ENCODE peak calls at places on chromosomes 11 and 22, in four cellular contexts. T is IMR-90, G is mesendoderm, J is H1. B is an unnamed sample.

GRCh38 chr11:65788801-65789200 is 1.9 kb downstream of the OVOL1 start:
- DNase-seq in T (no peak), G (no peak), J (no peak), B (peak; percentile 27)

GRCh38 chr11:130522284-130522961 is 74.0 kb downstream of the ADAMTS15 start:
- DNase-seq in T (peak; percentile 97), G (peak; percentile 98), J (no peak), B (peak; percentile 92)

GRCh38 chr11:37320921-37321320 is 722.9 kb upstream of the RAG2 start:
- DNase-seq in T (no peak), G (no peak), J (no peak), B (no peak)

GRCh38 chr11:78377625-78378418 is 39.8 kb downstream of the GAB2 start:
- DNase-seq in T (no peak), G (no peak), J (no peak), B (no peak)

GRCh38 chr22:32904044-32904443 is 102.5 kb downstream of the TIMP3 start:
- DNase-seq in T (peak; percentile 35), G (peak; percentile 76), J (no peak), B (peak; percentile 55)

GRCh38 chr22:26885441-26886261 is 228.3 kb downstream of the MIAT start:
- DNase-seq in T (no peak), G (no peak), J (no peak), B (no peak)

GRCh38 chr11:10514210-10514609 is 26.8 kb downstream of the RNF141 start:
- DNase-seq in T (peak; percentile 49), G (no peak), J (no peak), B (no peak)

GRCh38 chr11:119338318-119338890 is 2.3 kb downstream of the C1QTNF5 start:
- DNase-seq in T (no peak), G (peak; percentile 92), J (no peak), B (peak; percentile 89)

GRCh38 chr22:21735198-21736083 is at the start of gene YPEL1:
- DNase-seq in T (peak; percentile 95), G (peak; percentile 98), J (peak; percentile 86), B (peak; percentile 99)

GRCh38 chr11:106275151-106275550 is 197.7 kb downstream of the AASDHPPT start:
- DNase-seq in T (no peak), G (no peak), J (no peak), B (no peak)

GRCh38 chr11:116503216-116504160 is 269.3 kb downstream of the BUD13 start:
- DNase-seq in T (no peak), G (no peak), J (no peak), B (no peak)

GRCh38 chr11:71252782-71253730 is 679 bp upstream of the SHANK2 start:
- DNase-seq in T (peak; percentile 68), G (peak; percentile 74), J (no peak), B (peak; percentile 64)

GRCh38 chr11:77140231-77140959 is 12.3 kb downstream of the MYO7A start:
- DNase-seq in T (peak; percentile 47), G (peak; percentile 81), J (peak; percentile 9), B (peak; percentile 74)

GRCh38 chr11:27963370-27963769 is 144.6 kb downstream of the KIF18A start:
- DNase-seq in T (no peak), G (no peak), J (no peak), B (no peak)

GRCh38 chr22:43745783-43746356 is 66.2 kb downstream of the EFCAB6 start:
- DNase-seq in T (no peak), G (no peak), J (no peak), B (no peak)

GRCh38 chr22:44329179-44329796 is 16.5 kb upstream of the SHISAL1 start:
- DNase-seq in T (peak; percentile 27), G (no peak), J (no peak), B (no peak)

DNA sequence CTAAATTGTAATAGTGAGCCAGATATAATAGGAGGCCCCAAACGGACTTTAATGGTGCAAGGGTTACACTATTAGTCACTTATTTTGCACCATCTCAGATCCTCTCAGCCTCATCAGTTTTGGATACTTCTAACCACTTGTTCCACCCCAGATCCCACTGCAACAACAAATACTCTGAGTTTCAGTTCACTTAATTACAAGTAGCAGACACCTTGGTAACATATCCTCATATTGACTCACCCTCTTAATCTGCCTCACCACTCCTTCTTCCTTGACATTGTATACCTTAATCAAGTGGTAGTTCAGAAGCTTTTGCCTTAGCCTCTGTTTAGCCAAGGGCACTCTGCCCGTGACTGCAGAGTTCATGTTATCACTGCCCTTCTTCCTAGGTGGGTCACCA is 256.1 kb upstream of the UBASH3B start:
- DNase-seq in T (no peak), G (no peak), J (no peak), B (no peak)
- H2BK120ac ChIP-seq in T (no peak overlapping the region), G (no peak overlapping the region), J (no peak overlapping the region), B (no peak overlapping the region)

GRCh38 chr11:47591764-47592163 is 2.4 kb downstream of the C1QTNF4 start:
- DNase-seq in T (no peak), G (peak; percentile 36), J (no peak), B (no peak)
- H4K5ac ChIP-seq in T (no peak overlapping the region), G (no peak overlapping the region), J (no peak overlapping the region), B (no peak overlapping the region)

GRCh38 chr11:86219291-86220193 is 25.0 kb upstream of the EED start:
- DNase-seq in T (no peak), G (no peak), J (no peak), B (no peak)

GRCh38 chr11:86214710-86215109 is 29.8 kb upstream of the EED start:
- DNase-seq in T (no peak), G (no peak), J (no peak), B (no peak)

GRCh38 chr11:86220654-86221053 is 23.9 kb upstream of the EED start:
- DNase-seq in T (no peak), G (no peak), J (no peak), B (no peak)

GRCh38 chr11:86222081-86222480 is 22.5 kb upstream of the EED start:
- DNase-seq in T (no peak), G (no peak), J (no peak), B (no peak)

DNA sequence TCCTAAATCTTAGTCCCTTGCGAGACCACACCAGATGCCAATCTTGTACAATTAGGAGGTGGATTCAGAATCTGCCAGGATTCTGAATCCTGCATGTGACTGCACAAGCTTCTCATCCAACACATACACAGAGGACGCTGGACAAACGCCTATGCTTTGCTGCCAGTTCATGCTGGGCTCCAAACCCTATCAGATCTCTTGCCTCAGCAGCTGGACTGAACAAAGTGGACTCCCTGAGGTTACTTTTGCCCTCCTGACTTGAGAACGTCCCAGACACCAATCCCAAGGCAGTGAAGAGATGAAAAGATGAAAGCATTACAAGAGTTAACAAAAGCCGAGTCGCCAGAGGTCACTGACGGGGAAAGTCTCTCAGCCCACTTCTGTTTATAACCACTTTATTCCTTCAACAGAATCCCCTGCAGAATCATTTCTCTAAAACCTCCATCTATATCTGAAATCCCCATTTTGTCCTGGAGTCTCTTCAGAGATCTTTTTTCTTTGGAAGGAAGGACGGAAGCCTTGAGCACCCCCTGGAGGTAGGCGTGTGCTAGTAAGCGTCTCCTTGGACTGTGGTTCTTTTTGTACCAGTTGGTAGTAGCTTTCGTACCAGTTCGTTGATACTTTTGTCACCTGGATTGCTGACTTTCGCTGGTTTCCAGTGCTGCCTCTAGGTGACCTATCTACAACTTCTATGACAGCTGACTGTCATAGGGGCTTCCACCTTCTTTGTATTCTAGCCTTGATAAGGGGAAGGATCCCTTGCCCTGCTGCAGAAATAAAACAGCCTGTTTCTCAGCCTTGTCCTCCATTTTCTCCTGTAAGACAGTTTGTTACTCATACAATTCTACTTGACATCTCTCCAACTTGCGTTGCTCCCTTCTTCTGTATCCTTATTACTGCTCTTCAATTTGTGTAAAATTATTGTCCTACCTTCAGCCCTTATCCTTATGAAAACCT is 26.1 kb upstream of the EED start:
- DNase-seq in T (peak; percentile 76), G (peak; percentile 86), J (peak; percentile 43), B (peak; percentile 74)
- H3K4me1 ChIP-seq in T (no peaks in the 10 kb centered on the region), G (no peaks in the 10 kb centered on the region), J (no peaks in the 10 kb centered on the region), B (no peaks in the 10 kb centered on the region)

GRCh38 chr11:117664897-117665296 is 132.1 kb downstream of the DSCAML1 start:
- DNase-seq in T (no peak), G (no peak), J (no peak), B (peak; percentile 47)

GRCh38 chr11:117663389-117663788 is 133.6 kb downstream of the DSCAML1 start:
- DNase-seq in T (no peak), G (no peak), J (no peak), B (no peak)

GRCh38 chr11:117662870-117663269 is 134.1 kb downstream of the DSCAML1 start:
- DNase-seq in T (no peak), G (no peak), J (no peak), B (no peak)

GRCh38 chr11:117663826-117664225 is 133.2 kb downstream of the DSCAML1 start:
- DNase-seq in T (no peak), G (no peak), J (no peak), B (no peak)

DNA sequence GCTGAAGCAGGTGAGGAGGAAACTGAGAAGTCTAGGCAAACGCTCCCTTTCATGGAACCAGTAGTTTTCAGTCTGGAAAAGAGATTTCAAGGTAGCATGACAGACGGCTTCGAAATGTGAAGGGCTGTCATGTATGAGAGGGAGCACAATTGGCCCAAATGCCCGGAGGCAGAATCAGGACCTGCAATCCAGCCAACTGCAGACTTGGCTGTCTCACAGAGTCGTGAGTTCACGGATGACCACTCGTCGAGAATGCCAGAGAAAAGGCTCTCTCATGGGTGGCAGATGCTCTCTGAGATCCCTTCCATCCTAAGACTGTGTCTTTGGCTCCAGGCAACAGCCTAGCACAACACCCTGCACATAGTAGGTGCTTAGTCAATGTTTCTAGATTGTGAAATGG is 134.8 kb downstream of the DSCAML1 start:
- DNase-seq in T (no peak), G (no peak), J (no peak), B (no peak)
- H2BK120ac ChIP-seq in T (no peak overlapping the region), G (no peak overlapping the region), J (no peak overlapping the region), B (no peak overlapping the region)

GRCh38 chr11:67058506-67058905 is 1.9 kb downstream of the RHOD start:
- DNase-seq in T (no peak), G (peak; percentile 64), J (no peak), B (no peak)
- H4K5ac ChIP-seq in T (no peak overlapping the region), G (no peak overlapping the region), J (no peak overlapping the region), B (no peak overlapping the region)

GRCh38 chr22:47561115-47561675 is 798.7 kb downstream of the TBC1D22A start:
- DNase-seq in T (no peak), G (no peak), J (no peak), B (no peak)
- H3K4me1 ChIP-seq in T (no peaks in the 10 kb centered on the region), G (no peaks in the 10 kb centered on the region), J (no peaks in the 10 kb centered on the region), B (no peaks in the 10 kb centered on the region)